ENCODE peak calls at places on chromosomes 6 and 20, in five cellular contexts. One of them, this sample, is unnamed.

GRCh38 chr6:150301871-150302800 is 66.7 kb upstream of the IYD start:
- DNase-seq in activated CD8-positive, alpha-beta memory T cell treated with anti-CD3 and anti-CD28 coated beads for 1 hour: no peak
- DNase-seq in AG10803: peak
- DNase-seq in T-helper 1 cell: no peak
- DNase-seq in ACHN: peak
- DNase-seq in this sample: peak

GRCh38 chr20:57435105-57435497 is 43.9 kb downstream of the RBM38 start:
- DNase-seq in T-helper 1 cell: no peak
- DNase-seq in AG10803: no peak
- DNase-seq in ACHN: no peak
- DNase-seq in activated CD8-positive, alpha-beta memory T cell treated with anti-CD3 and anti-CD28 coated beads for 1 hour: no peak
- DNase-seq in this sample: no peak

GRCh38 chr20:16412896-16413295 is 160.4 kb downstream of the KIF16B start:
- DNase-seq in T-helper 1 cell: no peak
- DNase-seq in AG10803: peak
- DNase-seq in ACHN: no peak
- DNase-seq in activated CD8-positive, alpha-beta memory T cell treated with anti-CD3 and anti-CD28 coated beads for 1 hour: no peak
- DNase-seq in this sample: no peak

GRCh38 chr6:83853968-83854501 is 875 bp downstream of the RIPPLY2 start:
- DNase-seq in activated CD8-positive, alpha-beta memory T cell treated with anti-CD3 and anti-CD28 coated beads for 1 hour: no peak
- DNase-seq in T-helper 1 cell: no peak
- DNase-seq in AG10803: no peak
- DNase-seq in ACHN: no peak
- DNase-seq in this sample: no peak

GRCh38 chr20:47427067-47427466 is 70.6 kb upstream of the ZMYND8 start:
- DNase-seq in activated CD8-positive, alpha-beta memory T cell treated with anti-CD3 and anti-CD28 coated beads for 1 hour: no peak
- DNase-seq in T-helper 1 cell: no peak
- DNase-seq in AG10803: no peak
- DNase-seq in ACHN: no peak
- DNase-seq in this sample: no peak

GRCh38 chr6:80517525-80517924 is 411.1 kb downstream of the BCKDHB start:
- DNase-seq in activated CD8-positive, alpha-beta memory T cell treated with anti-CD3 and anti-CD28 coated beads for 1 hour: no peak
- DNase-seq in ACHN: no peak
- DNase-seq in AG10803: no peak
- DNase-seq in T-helper 1 cell: no peak
- DNase-seq in this sample: no peak

GRCh38 chr6:157755752-157756411 is 67.2 kb upstream of the SNX9 start:
- DNase-seq in activated CD8-positive, alpha-beta memory T cell treated with anti-CD3 and anti-CD28 coated beads for 1 hour: no peak
- DNase-seq in T-helper 1 cell: no peak
- DNase-seq in ACHN: no peak
- DNase-seq in AG10803: no peak
- DNase-seq in this sample: no peak

GRCh38 chr6:49676671-49677281 is 36.6 kb downstream of the CRISP2 start:
- DNase-seq in AG10803: peak
- DNase-seq in T-helper 1 cell: no peak
- DNase-seq in activated CD8-positive, alpha-beta memory T cell treated with anti-CD3 and anti-CD28 coated beads for 1 hour: no peak
- DNase-seq in ACHN: no peak
- DNase-seq in this sample: peak

GRCh38 chr6:128280960-128281359 is 239.4 kb downstream of the PTPRK start:
- DNase-seq in activated CD8-positive, alpha-beta memory T cell treated with anti-CD3 and anti-CD28 coated beads for 1 hour: no peak
- DNase-seq in ACHN: no peak
- DNase-seq in T-helper 1 cell: no peak
- DNase-seq in AG10803: no peak
- DNase-seq in this sample: no peak

GRCh38 chr20:24862186-24862585 is 86.9 kb upstream of the CST7 start:
- DNase-seq in ACHN: no peak
- DNase-seq in activated CD8-positive, alpha-beta memory T cell treated with anti-CD3 and anti-CD28 coated beads for 1 hour: no peak
- DNase-seq in AG10803: no peak
- DNase-seq in T-helper 1 cell: no peak
- DNase-seq in this sample: no peak

GRCh38 chr20:33882018-33882417 is 70.9 kb downstream of the CHMP4B start:
- DNase-seq in AG10803: no peak
- DNase-seq in T-helper 1 cell: no peak
- DNase-seq in activated CD8-positive, alpha-beta memory T cell treated with anti-CD3 and anti-CD28 coated beads for 1 hour: no peak
- DNase-seq in ACHN: no peak
- DNase-seq in this sample: no peak

GRCh38 chr20:5528719-5529256 is 212.0 kb upstream of the PROKR2 start:
- DNase-seq in T-helper 1 cell: peak
- DNase-seq in AG10803: peak
- DNase-seq in ACHN: peak
- DNase-seq in activated CD8-positive, alpha-beta memory T cell treated with anti-CD3 and anti-CD28 coated beads for 1 hour: peak
- DNase-seq in this sample: peak

GRCh38 chr20:35003211-35004031 is 47.8 kb downstream of the MYH7B start:
- DNase-seq in AG10803: no peak
- DNase-seq in activated CD8-positive, alpha-beta memory T cell treated with anti-CD3 and anti-CD28 coated beads for 1 hour: no peak
- DNase-seq in T-helper 1 cell: no peak
- DNase-seq in ACHN: no peak
- DNase-seq in this sample: no peak

GRCh38 chr20:50859161-50859560 is 64.3 kb downstream of the BCAS4 start:
- DNase-seq in AG10803: no peak
- DNase-seq in activated CD8-positive, alpha-beta memory T cell treated with anti-CD3 and anti-CD28 coated beads for 1 hour: no peak
- DNase-seq in ACHN: no peak
- DNase-seq in T-helper 1 cell: no peak
- DNase-seq in this sample: no peak

GRCh38 chr6:12911387-12911960 is 194.9 kb downstream of the PHACTR1 start:
- DNase-seq in ACHN: peak
- DNase-seq in T-helper 1 cell: no peak
- DNase-seq in activated CD8-positive, alpha-beta memory T cell treated with anti-CD3 and anti-CD28 coated beads for 1 hour: no peak
- DNase-seq in AG10803: peak
- DNase-seq in this sample: peak

GRCh38 chr6:79833806-79834205 is 113.5 kb downstream of the ELOVL4 start:
- DNase-seq in ACHN: no peak
- DNase-seq in AG10803: peak
- DNase-seq in T-helper 1 cell: no peak
- DNase-seq in activated CD8-positive, alpha-beta memory T cell treated with anti-CD3 and anti-CD28 coated beads for 1 hour: no peak
- DNase-seq in this sample: no peak

GRCh38 chr6:37674161-37674560 is 23.5 kb downstream of the MDGA1 start:
- DNase-seq in T-helper 1 cell: no peak
- DNase-seq in AG10803: no peak
- DNase-seq in ACHN: no peak
- DNase-seq in activated CD8-positive, alpha-beta memory T cell treated with anti-CD3 and anti-CD28 coated beads for 1 hour: no peak
- DNase-seq in this sample: no peak

GRCh38 chr6:166618866-166619761 is 7.9 kb downstream of the RPS6KA2 start:
- DNase-seq in activated CD8-positive, alpha-beta memory T cell treated with anti-CD3 and anti-CD28 coated beads for 1 hour: no peak
- DNase-seq in T-helper 1 cell: no peak
- DNase-seq in ACHN: no peak
- DNase-seq in AG10803: peak
- DNase-seq in this sample: no peak

GRCh38 chr20:3483784-3484183 is 13.0 kb downstream of the ATRN start:
- DNase-seq in ACHN: no peak
- DNase-seq in AG10803: peak
- DNase-seq in T-helper 1 cell: no peak
- DNase-seq in activated CD8-positive, alpha-beta memory T cell treated with anti-CD3 and anti-CD28 coated beads for 1 hour: no peak
- DNase-seq in this sample: no peak

GRCh38 chr6:108650781-108651180 is 90.1 kb downstream of the FOXO3 start:
- DNase-seq in AG10803: peak
- DNase-seq in activated CD8-positive, alpha-beta memory T cell treated with anti-CD3 and anti-CD28 coated beads for 1 hour: no peak
- DNase-seq in ACHN: no peak
- DNase-seq in T-helper 1 cell: no peak
- DNase-seq in this sample: peak

This sample was measured in bronchial epithelial cell.